ENCODE peak calls at places on chromosomes 1 and 21, in ten cellular contexts. V is hepatic stellate cell; B is stimulated activated CD8-positive, alpha-beta memory T cell treated with anti-CD3 and anti-CD28 coated beads, Interleukin-15, amount 100 ng/mL, for 48 hours; T is astrocyte of the hippocampus; P is stromal cell of bone marrow; O is bronchial epithelial cell; F is NCI-H1105; Y is cerebellar cortex; J is thoracic aorta; N is HS-5. E is an unnamed sample.

GRCh38 chr1:43639990-43640794 is 9.8 kb upstream of the KDM4A start:
- DNase-seq in P (no peak), V (no peak), N (no peak), O (no peak), B (no peak), F (no peak), T (no peak), J (no peak), Y (no peak), E (no peak)

GRCh38 chr21:43866233-43866632 is 1.2 kb downstream of the AGPAT3 start:
- DNase-seq in Y (peak; percentile 49), B (no peak), P (peak; percentile 35), O (peak; percentile 16), J (no peak), F (no peak), N (no peak), V (peak; percentile 68), T (peak; percentile 63), E (peak; percentile 51)

GRCh38 chr1:208029381-208030319 is 118.7 kb upstream of the CD34 start:
- DNase-seq in J (no peak), O (no peak), V (peak; percentile 83), B (no peak), N (no peak), P (peak; percentile 79), Y (no peak), F (no peak), T (peak; percentile 73), E (no peak)

GRCh38 chr1:194225781-194226180 is 1039.4 kb upstream of the B3GALT2 start:
- DNase-seq in V (no peak), B (no peak), F (no peak), T (no peak), Y (no peak), J (no peak), N (no peak), O (no peak), P (no peak), E (no peak)

GRCh38 chr1:234582186-234582585 is 27.8 kb downstream of the IRF2BP2 start:
- DNase-seq in Y (no peak), N (no peak), O (no peak), V (no peak), P (no peak), J (no peak), F (no peak), B (no peak), T (no peak), E (no peak)

GRCh38 chr1:219294251-219294650 is 120.6 kb downstream of the LYPLAL1 start:
- DNase-seq in Y (no peak), J (no peak), B (no peak), T (no peak), F (no peak), P (no peak), O (no peak), V (no peak), N (no peak), E (no peak)

GRCh38 chr1:167722152-167722869 is 529 bp downstream of the MPZL1 start:
- DNase-seq in B (no peak), V (peak; percentile 43), F (peak; percentile 62), T (no peak), J (no peak), N (no peak), P (no peak), O (peak; percentile 54), Y (peak; percentile 27), E (no peak)

GRCh38 chr1:43019226-43019625 is 60.6 kb upstream of the SLC2A1 start:
- DNase-seq in P (no peak), B (no peak), V (no peak), J (no peak), T (no peak), N (no peak), Y (no peak), O (peak; percentile 43), F (no peak), E (no peak)

GRCh38 chr1:230105245-230105753 is 38.3 kb downstream of the GALNT2 start:
- DNase-seq in F (no peak), Y (no peak), P (no peak), N (no peak), V (no peak), O (no peak), T (no peak), B (no peak), J (no peak), E (no peak)

GRCh38 chr1:217713223-217713622 is 82.1 kb downstream of the SPATA17 start:
- DNase-seq in J (no peak), F (no peak), B (no peak), T (peak; percentile 22), Y (no peak), V (no peak), P (no peak), N (no peak), O (peak; percentile 60), E (no peak)

E was measured in B cell.